ENCODE peak calls at places on chromosomes 13 and 19, in six cellular contexts. T is activated T-helper 1 cell treated with anti-CD3 and anti-CD28 coated beads, Interleukin-12 subunit alpha, Interleukin-12 subunit beta, Interleukin-2, Interleukin-4 antibody, amounts not matched to agents 30 ng/mL and 10 ng/mL and 1 ng/mL, durations not matched to agents 14 hours and 24 hours and 36 hours; Y is right cardiac atrium; C is A549; V is colonic mucosa; F is GM12892. O is an unnamed sample.

GRCh38 chr19:49946415-49946814 is 14.6 kb downstream of the SIGLEC11 start:
- DNase-seq in T (no peak), Y (no peak), C (no peak), F (no peak), V (no peak), O (no peak)

GRCh38 chr19:39554701-39555311 is 14.8 kb upstream of the EID2 start:
- DNase-seq in T (no peak), V (no peak), Y (no peak), C (no peak), F (no peak), O (no peak)

GRCh38 chr13:113209336-113209879 is at the start of gene CUL4A:
- DNase-seq in C (peak), T (peak), V (peak), F (peak), Y (peak), O (peak)

GRCh38 chr19:1177322-1178114 is 3.5 kb upstream of the SBNO2 start:
- DNase-seq in F (no peak), V (no peak), T (no peak), Y (no peak), C (peak), O (no peak)

GRCh38 chr13:49733181-49733951 is 42.1 kb upstream of the EBPL start:
- DNase-seq in Y (no peak), T (no peak), C (no peak), F (no peak), V (no peak), O (no peak)

GRCh38 chr13:100214886-100215285 is 126.0 kb downstream of the PCCA start:
- DNase-seq in C (peak), F (no peak), T (no peak), V (no peak), Y (no peak), O (no peak)

GRCh38 chr13:52001120-52001731 is 10.0 kb downstream of the ATP7B start:
- DNase-seq in F (peak), T (no peak), C (peak), V (no peak), Y (no peak), O (no peak)

GRCh38 chr13:109426690-109426990 is 359.7 kb downstream of the IRS2 start:
- DNase-seq in F (no peak), V (no peak), Y (no peak), T (no peak), C (no peak), O (no peak)

GRCh38 chr13:42883771-42884170 is 102.4 kb downstream of the FAM216B start:
- DNase-seq in T (no peak), V (peak), C (peak), F (no peak), Y (no peak), O (no peak)

GRCh38 chr13:102091231-102091630 is 310.6 kb downstream of the FGF14 start:
- DNase-seq in V (no peak), Y (no peak), C (peak), F (no peak), T (no peak), O (no peak)

GRCh38 chr19:46256855-46257254 is 27.3 kb downstream of the IGFL1 start:
- DNase-seq in T (no peak), V (no peak), Y (no peak), F (no peak), C (peak), O (no peak)

GRCh38 chr13:44972956-44973581 is 16.2 kb downstream of the NUFIP1 start:
- DNase-seq in V (no peak), Y (no peak), C (peak), F (no peak), T (no peak), O (no peak)

GRCh38 chr13:26022538-26023292 is 29.1 kb downstream of the SHISA2 start:
- DNase-seq in Y (peak), F (no peak), T (no peak), C (peak), V (no peak), O (no peak)

GRCh38 chr19:18317998-18318800 is 4.7 kb downstream of the LSM4 start:
- DNase-seq in C (no peak), F (no peak), Y (peak), T (no peak), V (no peak), O (peak)

GRCh38 chr13:98405107-98405571 is 171.8 kb downstream of the STK24 start:
- DNase-seq in V (no peak), C (no peak), T (no peak), F (no peak), Y (peak), O (no peak)

GRCh38 chr19:28633223-28634030 is 579.5 kb downstream of the UQCRFS1 start:
- DNase-seq in F (no peak), Y (no peak), C (peak), T (peak), V (peak), O (peak)